ENCODE peak calls at places on chromosomes 4 and X, in six cellular contexts. C is K562, N is H1, H is GM12878, B is HepG2, R is SK-N-SH. Z is an unnamed sample.

GRCh38 chr4:2882341-2882740 is 38.7 kb downstream of the ADD1 start:
- DNase-seq in C (no peak), N (no peak), H (no peak), B (no peak), R (no peak), Z (no peak)

GRCh38 chr4:102344955-102345794 is at the start of gene SLC39A8:
- DNase-seq in C (peak), N (peak), H (peak), B (peak), R (peak), Z (peak)

GRCh38 chr4:7904942-7905341 is 34.7 kb downstream of the AFAP1 start:
- DNase-seq in C (no peak), N (no peak), H (no peak), B (no peak), R (no peak), Z (no peak)

GRCh38 chr4:47383829-47384427 is 79.6 kb downstream of the COMMD8 start:
- DNase-seq in C (peak), N (no peak), H (no peak), B (peak), R (peak), Z (no peak)

GRCh38 chr4:20085653-20086052 is 166.1 kb upstream of the SLIT2 start:
- DNase-seq in C (no peak), N (no peak), H (no peak), B (no peak), R (no peak), Z (no peak)

GRCh38 chrX:48156014-48156413 is 25.6 kb downstream of the SPACA5B start:
- DNase-seq in C (no peak), N (no peak), H (no peak), B (no peak), R (no peak), Z (no peak)

GRCh38 chr4:165458451-165458850 is 79.6 kb downstream of the CPE start:
- DNase-seq in C (no peak), N (no peak), H (no peak), B (no peak), R (no peak), Z (no peak)

GRCh38 chr4:140213736-140214135 is 59.8 kb upstream of the MAML3 start:
- DNase-seq in C (no peak), N (no peak), H (no peak), B (no peak), R (no peak), Z (no peak)

GRCh38 chr4:37537484-37537883 is 148.7 kb downstream of the RELL1 start:
- DNase-seq in C (no peak), N (no peak), H (no peak), B (no peak), R (no peak), Z (no peak)

GRCh38 chrX:31397119-31397518 is 325.3 kb upstream of the FTHL17 start:
- DNase-seq in C (no peak), N (no peak), H (no peak), B (no peak), R (no peak), Z (no peak)

GRCh38 chr4:105509291-105509690 is 35.4 kb upstream of the PPA2 start:
- DNase-seq in C (no peak), N (no peak), H (peak), B (no peak), R (no peak), Z (no peak)

GRCh38 chr4:186840771-186841301 is 117.2 kb upstream of the FAT1 start:
- DNase-seq in C (peak), N (no peak), H (no peak), B (no peak), R (no peak), Z (no peak)

GRCh38 chr4:6568689-6569332 is 6.2 kb upstream of the MAN2B2 start:
- DNase-seq in C (no peak), N (no peak), H (no peak), B (no peak), R (no peak), Z (no peak)

GRCh38 chrX:34881671-34882070 is 60.9 kb upstream of the FAM47B start:
- DNase-seq in C (no peak), N (no peak), H (no peak), B (no peak), R (no peak), Z (no peak)

GRCh38 chr4:162164881-162165528 is 1.2 kb upstream of the FSTL5 start:
- DNase-seq in C (no peak), N (no peak), H (no peak), B (no peak), R (no peak), Z (no peak)

GRCh38 chr4:145821771-145822170 is 116.9 kb downstream of the ZNF827 start:
- DNase-seq in C (no peak), N (no peak), H (no peak), B (no peak), R (no peak), Z (no peak)

GRCh38 chr4:145824469-145824868 is 114.2 kb downstream of the ZNF827 start:
- DNase-seq in C (peak), N (no peak), H (no peak), B (no peak), R (peak), Z (no peak)

GRCh38 chr4:145823743-145824142 is 114.9 kb downstream of the ZNF827 start:
- DNase-seq in C (no peak), N (no peak), H (no peak), B (no peak), R (no peak), Z (no peak)

GRCh38 chr4:145827885-145828284 is 110.7 kb downstream of the ZNF827 start:
- DNase-seq in C (no peak), N (no peak), H (no peak), B (no peak), R (no peak), Z (no peak)

GRCh38 chr4:145825255-145825654 is 113.4 kb downstream of the ZNF827 start:
- DNase-seq in C (no peak), N (no peak), H (no peak), B (no peak), R (no peak), Z (no peak)
- TF ChIP-seq GABPA in C (no peak), N (no peak), H (no peak), B (no peak), R (no peak), Z (no peak)

GRCh38 chr4:174631901-174632758 is 109.8 kb upstream of the HPGD start:
- DNase-seq in C (peak), N (no peak), H (no peak), B (peak), R (peak), Z (peak)

GRCh38 chr4:174626310-174627022 is 104.2 kb upstream of the HPGD start:
- DNase-seq in C (no peak), N (no peak), H (no peak), B (no peak), R (no peak), Z (no peak)

GRCh38 chr4:174628206-174628605 is 105.9 kb upstream of the HPGD start:
- DNase-seq in C (no peak), N (no peak), H (no peak), B (no peak), R (no peak), Z (no peak)

GRCh38 chr4:174629265-174629664 is 107.0 kb upstream of the HPGD start:
- DNase-seq in C (no peak), N (no peak), H (no peak), B (no peak), R (no peak), Z (no peak)

DNA sequence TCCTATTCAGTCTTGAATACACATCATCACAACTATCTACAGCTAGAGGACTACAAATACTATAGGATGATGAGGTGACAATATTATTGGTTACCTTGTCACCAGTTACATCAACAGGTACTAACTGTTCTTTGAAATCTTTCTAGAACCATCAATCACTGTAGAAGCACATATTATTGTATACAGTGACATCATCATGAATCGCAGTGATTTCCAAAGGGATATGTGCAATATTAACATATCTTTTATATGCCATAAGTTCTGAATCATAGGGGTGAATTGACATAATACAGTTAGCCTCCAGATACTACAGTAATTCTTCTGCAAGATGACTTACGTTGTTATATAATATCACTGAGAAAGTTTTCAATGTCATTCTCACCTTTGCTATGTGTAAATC is 105.2 kb upstream of the HPGD start:
- DNase-seq in C (no peak), N (no peak), H (no peak), B (no peak), R (no peak), Z (no peak)
- TF ChIP-seq GABPA in C (no peak), N (no peak), H (no peak), B (no peak), R (no peak), Z (no peak)

GRCh38 chrX:109626637-109627036 is 1.7 kb upstream of the KCNE5 start:
- DNase-seq in C (peak), N (no peak), H (no peak), B (no peak), R (no peak), Z (no peak)

GRCh38 chrX:109622270-109622669 is 2.7 kb downstream of the KCNE5 start:
- DNase-seq in C (no peak), N (no peak), H (no peak), B (no peak), R (no peak), Z (no peak)

GRCh38 chrX:109624022-109624421 is 950 bp downstream of the KCNE5 start:
- DNase-seq in C (no peak), N (no peak), H (no peak), B (no peak), R (no peak), Z (no peak)

GRCh38 chrX:109629310-109629709 is 4.3 kb upstream of the KCNE5 start:
- DNase-seq in C (no peak), N (no peak), H (no peak), B (no peak), R (peak), Z (no peak)

DNA sequence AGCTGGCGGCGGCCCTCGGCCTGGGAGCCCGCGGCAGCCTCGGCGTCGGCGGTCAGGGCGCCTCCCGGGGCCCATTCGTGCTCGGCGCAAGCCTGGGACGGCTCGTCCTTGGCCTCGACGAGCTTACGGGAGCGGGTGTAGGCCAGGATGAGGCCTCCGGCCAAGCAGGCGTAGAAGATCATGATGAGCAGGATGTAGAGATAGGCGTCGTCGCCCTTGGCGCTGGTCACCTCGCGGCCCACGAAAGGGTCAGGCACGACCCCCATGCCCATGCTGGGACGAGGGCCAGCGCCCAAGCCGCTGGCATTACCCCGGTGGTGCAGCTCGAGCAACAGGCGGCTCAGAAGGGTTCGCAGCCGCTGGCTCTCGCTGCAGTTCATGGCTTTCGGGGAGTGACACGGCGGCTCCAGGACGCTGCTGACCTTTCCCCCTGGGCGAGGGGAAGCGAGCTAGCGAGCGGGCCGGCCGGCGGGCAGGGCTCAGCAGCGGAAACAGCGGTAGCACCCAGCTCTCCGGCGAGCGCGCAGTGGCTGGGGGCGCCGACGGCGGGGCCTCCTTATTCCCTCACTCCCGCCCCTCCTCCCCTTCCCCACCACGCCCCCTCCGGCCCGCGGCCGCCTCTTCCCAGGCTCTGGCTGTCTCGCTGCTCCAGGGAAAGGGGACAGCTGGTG is at the start of gene KCNE5:
- DNase-seq in C (no peak), N (no peak), H (no peak), B (no peak), R (peak), Z (no peak)
- TF ChIP-seq GABPA in C (no peak), N (no peak), H (no peak), B (no peak), R (no peak), Z (no peak)

GRCh38 chr4:159941076-159941475 is 838.2 kb downstream of the RAPGEF2 start:
- DNase-seq in C (no peak), N (no peak), H (no peak), B (no peak), R (no peak), Z (no peak)

GRCh38 chr4:159946983-159947645 is 844.2 kb downstream of the RAPGEF2 start:
- DNase-seq in C (peak), N (no peak), H (peak), B (peak), R (peak), Z (peak)

DNA sequence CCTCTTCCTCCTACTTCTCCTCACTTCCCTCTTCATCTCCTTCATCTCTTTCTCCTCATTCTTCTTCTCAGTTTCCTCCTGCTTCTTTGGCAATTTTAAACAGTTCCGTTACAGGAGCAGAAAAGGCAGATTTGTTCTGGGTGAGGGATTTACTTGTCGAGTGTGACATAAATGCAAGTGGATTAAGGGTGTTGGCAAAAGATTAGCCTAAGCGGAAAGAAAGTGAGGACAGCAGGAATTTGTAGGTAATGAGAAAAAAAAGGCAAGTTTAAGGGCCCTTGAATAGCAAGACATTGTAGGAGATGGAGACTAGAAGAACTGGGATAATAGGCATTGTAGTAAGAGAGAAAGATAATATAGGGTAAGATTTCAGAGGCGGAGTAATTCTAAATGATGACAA is 841.6 kb downstream of the RAPGEF2 start:
- DNase-seq in C (no peak), N (no peak), H (no peak), B (no peak), R (no peak), Z (no peak)
- TF ChIP-seq GABPA in C (no peak), N (no peak), H (no peak), B (no peak), R (no peak), Z (no peak)